ENCODE peak calls at places on chromosomes 13 and 19, in nine cellular contexts. Y is keratinocyte; E is COLO829; G is choroid plexus epithelial cell; V is stimulated activated CD4-positive, alpha-beta T cell treated with anti-CD3 and anti-CD28 coated beads, TNF-alpha, amount 100 ng/mL, for 48 hours; W is dermis blood vessel endothelial cell; F is Daoy; L is left colon; Q is germinal center. O is an unnamed sample.

GRCh38 chr19:44759083-44759804 is 10.7 kb downstream of the BCL3 start:
- DNase-seq in E (no peak), F (no peak), Y (no peak), Q (no peak), L (peak), W (no peak), V (no peak), G (no peak), O (no peak)

GRCh38 chr19:13195678-13196077 is 45.5 kb downstream of the IER2 start:
- DNase-seq in V (peak), L (peak), F (no peak), Q (peak), G (no peak), W (no peak), Y (no peak), E (no peak), O (peak)

GRCh38 chr19:15195381-15195964 is 5.3 kb downstream of the NOTCH3 start:
- DNase-seq in Y (no peak), L (peak), V (no peak), G (peak), F (peak), Q (no peak), E (no peak), W (no peak), O (peak)

GRCh38 chr13:103884139-103884723 is 818.0 kb upstream of the SLC10A2 start:
- DNase-seq in Y (no peak), F (no peak), V (no peak), G (no peak), Q (no peak), W (no peak), L (no peak), E (peak), O (no peak)

GRCh38 chr19:40954573-40954972 is 36.5 kb upstream of the CYP2B6 start:
- DNase-seq in L (no peak), V (no peak), F (no peak), W (peak), Y (no peak), E (no peak), G (peak), Q (no peak), O (no peak)

GRCh38 chr13:29523199-29523931 is 72.1 kb downstream of the SLC7A1 start:
- DNase-seq in V (no peak), Q (no peak), L (no peak), F (peak), E (no peak), W (peak), Y (no peak), G (peak), O (no peak)

GRCh38 chr13:102845630-102846260 is at the start of gene ERCC5:
- DNase-seq in Y (peak), V (peak), F (peak), Q (peak), G (peak), L (peak), W (peak), E (peak), O (peak)

GRCh38 chr19:58558066-58558622 is at the start of gene UBE2M:
- DNase-seq in L (peak), W (peak), V (no peak), F (no peak), G (peak), Q (no peak), E (peak), Y (no peak), O (peak)

GRCh38 chr13:103156346-103156998 is 90.3 kb upstream of the SLC10A2 start:
- DNase-seq in G (peak), E (no peak), L (no peak), F (no peak), V (no peak), Y (no peak), W (no peak), Q (no peak), O (no peak)

GRCh38 chr19:29904017-29904416 is 38.0 kb upstream of the URI1 start:
- DNase-seq in F (no peak), W (no peak), V (no peak), Q (no peak), E (no peak), G (no peak), L (no peak), Y (no peak), O (no peak)

GRCh38 chr13:76934671-76935070 is 13.6 kb upstream of the ACOD1 start:
- DNase-seq in F (no peak), Y (no peak), E (no peak), Q (no peak), G (peak), L (no peak), W (no peak), V (no peak), O (no peak)

GRCh38 chr13:96707146-96707545 is 287.1 kb downstream of the OXGR1 start:
- DNase-seq in V (no peak), Q (no peak), G (no peak), L (no peak), F (no peak), W (no peak), E (no peak), Y (no peak), O (no peak)

O was measured in body of pancreas.